ENCODE peak calls at places on chromosomes 11 and 22, in four cellular contexts. A, C, G and Z are unnamed samples.

GRCh38 chr11:122095950-122096942 is 19.8 kb downstream of the BLID start:
- DNase-seq in A (no peak), C (no peak), G (peak), Z (peak)

GRCh38 chr11:65492637-65493366 is 6.0 kb upstream of the MALAT1 start:
- DNase-seq in A (no peak), C (no peak), G (peak), Z (peak)

GRCh38 chr22:26573026-26573662 is 16.8 kb downstream of the TPST2 start:
- DNase-seq in A (no peak), C (no peak), G (peak), Z (no peak)

GRCh38 chr22:45290410-45290936 is 5.7 kb downstream of the UPK3A start:
- DNase-seq in A (peak), C (no peak), G (peak), Z (peak)

GRCh38 chr11:71420455-71421241 is 27.5 kb downstream of the DHCR7 start:
- DNase-seq in A (peak), C (no peak), G (peak), Z (peak)

GRCh38 chr11:95444309-95445202 is 213.6 kb upstream of the SESN3 start:
- DNase-seq in A (no peak), C (no peak), G (no peak), Z (no peak)

GRCh38 chr22:36365020-36365411 is 22.8 kb downstream of the MYH9 start:
- DNase-seq in A (peak), C (no peak), G (peak), Z (peak)

GRCh38 chr11:123083623-123084029 is 21.7 kb upstream of the HSPA8 start:
- DNase-seq in A (peak), C (no peak), G (peak), Z (peak)

GRCh38 chr11:28743101-28743550 is 634.9 kb downstream of the METTL15 start:
- DNase-seq in A (no peak), C (no peak), G (peak), Z (no peak)

GRCh38 chr11:26065944-26066343 is 266.0 kb upstream of the ANO3 start:
- DNase-seq in A (no peak), C (no peak), G (no peak), Z (no peak)